ENCODE peak calls at places on chromosomes 5 and 9, in eight cellular contexts. G is HuH-7, J is fibroblast of mammary gland, C is pancreas, D is IMR-90, T is NB4, E is T-helper 1 cell, L is sciatic nerve. I is an unnamed sample.

GRCh38 chr5:173662896-173663809 is 46.7 kb upstream of the BOD1 start:
- DNase-seq in C (no peak), G (no peak), E (no peak), L (no peak), J (no peak), D (no peak), T (no peak), I (no peak)

GRCh38 chr9:123339666-123340414 is 16.2 kb upstream of the CRB2 start:
- DNase-seq in E (no peak), C (no peak), J (no peak), T (peak; percentile 52), D (no peak), G (no peak), L (no peak), I (no peak)

GRCh38 chr5:452856-453710 is 10.1 kb downstream of the EXOC3 start:
- DNase-seq in C (no peak), T (no peak), L (no peak), J (no peak), D (no peak), E (no peak), G (no peak), I (no peak)

GRCh38 chr9:129595323-129595741 is 25.6 kb downstream of the C9orf50 start:
- DNase-seq in J (peak; percentile 80), D (peak; percentile 60), E (no peak), G (no peak), L (no peak), T (no peak), C (no peak), I (no peak)

GRCh38 chr5:156473271-156473935 is 146.4 kb downstream of the SGCD start:
- DNase-seq in D (peak; percentile 66), T (peak; percentile 32), J (peak; percentile 75), E (no peak), L (no peak), G (no peak), C (no peak), I (no peak)

GRCh38 chr9:34578241-34579096 is 11.1 kb downstream of the CNTFR start:
- DNase-seq in T (peak; percentile 46), E (no peak), D (peak; percentile 63), C (no peak), G (no peak), L (no peak), J (peak; percentile 53), I (no peak)

GRCh38 chr9:79189511-79189924 is 382.2 kb upstream of the TLE4 start:
- DNase-seq in J (peak; percentile 40), E (no peak), C (no peak), L (no peak), G (no peak), D (peak; percentile 96), T (no peak), I (no peak)

GRCh38 chr9:122389799-122390481 is 19.1 kb downstream of the PTGS1 start:
- DNase-seq in D (no peak), T (peak; percentile 66), G (no peak), J (no peak), C (no peak), E (no peak), L (no peak), I (peak; percentile 87)

GRCh38 chr9:106443520-106443919 is 419.4 kb upstream of the ZNF462 start:
- DNase-seq in L (no peak), J (no peak), E (no peak), G (no peak), D (no peak), C (no peak), T (no peak), I (no peak)

GRCh38 chr9:129995409-129996160 is 47.4 kb downstream of the FNBP1 start:
- DNase-seq in C (no peak), E (no peak), L (no peak), G (no peak), T (peak; percentile 48), J (peak; percentile 87), D (peak; percentile 54), I (no peak)

GRCh38 chr5:145220491-145220890 is 614.7 kb downstream of the PRELID2 start:
- DNase-seq in J (no peak), E (no peak), T (no peak), L (no peak), C (no peak), G (no peak), D (no peak), I (no peak)

GRCh38 chr9:99457981-99458380 is 235.9 kb downstream of the SEC61B start:
- DNase-seq in G (no peak), L (no peak), T (no peak), E (no peak), C (no peak), J (no peak), D (no peak), I (no peak)

GRCh38 chr5:177317959-177318377 is 6.3 kb upstream of the MXD3 start:
- DNase-seq in D (peak; percentile 80), L (peak; percentile 79), T (peak; percentile 82), J (peak; percentile 80), G (peak; percentile 84), E (peak; percentile 54), C (peak; percentile 82), I (peak; percentile 32)

GRCh38 chr9:130298663-130299279 is 33.2 kb downstream of the HMCN2 start:
- DNase-seq in C (no peak), J (no peak), L (no peak), G (peak; percentile 76), E (no peak), D (no peak), T (peak; percentile 35), I (no peak)

GRCh38 chr5:159877894-159878448 is 38.3 kb upstream of the ADRA1B start:
- DNase-seq in C (no peak), E (no peak), J (peak; percentile 31), L (no peak), D (no peak), T (no peak), G (no peak), I (peak; percentile 92)

GRCh38 chr9:136367296-136368145 is 4.0 kb upstream of the DNLZ start:
- DNase-seq in C (no peak), T (no peak), L (no peak), D (no peak), G (no peak), E (no peak), J (no peak), I (no peak)

GRCh38 chr5:150429410-150429873 is 16.7 kb upstream of the CD74 start:
- DNase-seq in J (no peak), D (no peak), G (no peak), C (no peak), E (no peak), T (no peak), L (no peak), I (no peak)

GRCh38 chr5:172843825-172844576 is 9.9 kb downstream of the ERGIC1 start:
- DNase-seq in G (no peak), J (no peak), C (no peak), L (no peak), T (no peak), E (no peak), D (no peak), I (no peak)

GRCh38 chr9:87381746-87382145 is 115.9 kb upstream of the DAPK1 start:
- DNase-seq in T (no peak), C (no peak), E (no peak), J (peak; percentile 15), D (no peak), L (no peak), G (no peak), I (no peak)